ENCODE peak calls at places on chromosomes 1 and 21, in nine cellular contexts. P is substantia nigra; N is SK-N-DZ; G is activated CD8-positive, alpha-beta memory T cell treated with anti-CD3 and anti-CD28 coated beads for 1 hour; Q is effector memory CD8-positive, alpha-beta T cell; F is SJSA1; R is activated CD4-positive, alpha-beta T cell treated with anti-CD3 and anti-CD28 coated beads for 24 hours; J is iPS DF 19.7; M is lung microvascular endothelial cell. B is an unnamed sample.

GRCh38 chr1:19647643-19648042 is 3.5 kb downstream of the NBL1 start:
- DNase-seq in P (no peak), N (no peak), G (no peak), Q (no peak), F (no peak), R (no peak), J (no peak), M (peak), B (no peak)

GRCh38 chr1:156927215-156928042 is 7.0 kb downstream of the LRRC71 start:
- DNase-seq in P (no peak), N (peak), G (peak), Q (peak), F (peak), R (peak), J (peak), M (peak), B (peak)

GRCh38 chr1:21121764-21122471 is 54.8 kb downstream of the EIF4G3 start:
- DNase-seq in P (no peak), N (no peak), G (no peak), Q (no peak), F (no peak), R (no peak), J (no peak), M (no peak), B (no peak)

GRCh38 chr1:98049370-98050115 is 128.7 kb upstream of the DPYD start:
- DNase-seq in P (peak), N (peak), G (no peak), Q (no peak), F (no peak), R (no peak), J (no peak), M (no peak), B (no peak)

GRCh38 chr1:48665743-48666142 is 110.9 kb downstream of the BEND5 start:
- DNase-seq in P (no peak), N (no peak), G (no peak), Q (no peak), F (no peak), R (no peak), J (no peak), M (no peak), B (no peak)

GRCh38 chr1:232574867-232575523 is 54.9 kb downstream of the SIPA1L2 start:
- DNase-seq in P (no peak), N (no peak), G (no peak), Q (no peak), F (peak), R (no peak), J (no peak), M (no peak), B (no peak)

GRCh38 chr1:65993047-65993363 is 200.3 kb downstream of the PDE4B start:
- DNase-seq in P (no peak), N (no peak), G (no peak), Q (no peak), F (no peak), R (no peak), J (no peak), M (no peak), B (no peak)

GRCh38 chr1:54439550-54440223 is 33.5 kb upstream of the SSBP3 start:
- DNase-seq in P (no peak), N (peak), G (no peak), Q (no peak), F (no peak), R (no peak), J (no peak), M (no peak), B (no peak)

GRCh38 chr1:22978299-22978698 is 5.6 kb upstream of the LACTBL1 start:
- DNase-seq in P (no peak), N (no peak), G (no peak), Q (no peak), F (no peak), R (no peak), J (no peak), M (no peak), B (peak)

GRCh38 chr21:44013380-44014088 is 1.4 kb downstream of the TRAPPC10 start:
- DNase-seq in P (no peak), N (no peak), G (no peak), Q (peak), F (no peak), R (peak), J (no peak), M (peak), B (no peak)

GRCh38 chr1:98897046-98897445 is 107.6 kb downstream of the PLPPR5 start:
- DNase-seq in P (no peak), N (no peak), G (no peak), Q (no peak), F (no peak), R (no peak), J (no peak), M (no peak), B (no peak)

GRCh38 chr1:156897078-156897825 is 3.7 kb downstream of the PEAR1 start:
- DNase-seq in P (no peak), N (no peak), G (no peak), Q (no peak), F (peak), R (no peak), J (no peak), M (no peak), B (no peak)

GRCh38 chr1:6601049-6601864 is 1.4 kb downstream of the KLHL21 start:
- DNase-seq in P (peak), N (no peak), G (no peak), Q (peak), F (peak), R (peak), J (no peak), M (peak), B (peak)

GRCh38 chr1:248748211-248748610 is 7.3 kb downstream of the LYPD8 start:
- DNase-seq in P (no peak), N (no peak), G (no peak), Q (no peak), F (no peak), R (no peak), J (no peak), M (no peak), B (no peak)

GRCh38 chr1:211520641-211521040 is 28.7 kb upstream of the RD3 start:
- DNase-seq in P (no peak), N (no peak), G (no peak), Q (no peak), F (no peak), R (no peak), J (no peak), M (peak), B (no peak)

GRCh38 chr1:58933599-58933926 is 149.7 kb upstream of the JUN start:
- DNase-seq in P (no peak), N (no peak), G (no peak), Q (no peak), F (peak), R (no peak), J (no peak), M (no peak), B (no peak)

GRCh38 chr1:41521766-41522165 is 37.3 kb upstream of the EDN2 start:
- DNase-seq in P (no peak), N (no peak), G (no peak), Q (no peak), F (peak), R (no peak), J (no peak), M (no peak), B (no peak)

GRCh38 chr1:163240705-163241104 is 38.0 kb upstream of the RGS5 start:
- DNase-seq in P (no peak), N (no peak), G (no peak), Q (no peak), F (no peak), R (no peak), J (no peak), M (no peak), B (no peak)

GRCh38 chr1:165350861-165351260 is 5.7 kb downstream of the LMX1A start:
- DNase-seq in P (no peak), N (no peak), G (no peak), Q (no peak), F (no peak), R (no peak), J (no peak), M (no peak), B (no peak)

GRCh38 chr1:235043234-235043633 is 85.4 kb downstream of the TOMM20 start:
- DNase-seq in P (no peak), N (no peak), G (no peak), Q (no peak), F (no peak), R (no peak), J (no peak), M (no peak), B (no peak)

GRCh38 chr1:65812065-65812464 is 19.4 kb downstream of the PDE4B start:
- DNase-seq in P (no peak), N (no peak), G (no peak), Q (no peak), F (no peak), R (peak), J (no peak), M (peak), B (peak)

GRCh38 chr1:21264913-21265312 is 25.4 kb downstream of the ECE1 start:
- DNase-seq in P (no peak), N (no peak), G (no peak), Q (no peak), F (peak), R (no peak), J (no peak), M (no peak), B (no peak)

B was measured in HFF-Myc.